ENCODE peak calls at places on chromosomes 13 and 19, in nine cellular contexts. U is CD4-positive, alpha-beta T cell; A is HCT116; N is hepatocyte; G is choroid plexus epithelial cell; I is heart right ventricle; B is BJ; W is B cell; O is fibroblast of mammary gland. T is an unnamed sample.

GRCh38 chr19:14369399-14370168 is 11.7 kb upstream of the ADGRE5 start:
- DNase-seq in G (no peak), O (peak), U (peak), I (peak), B (no peak), W (peak), A (no peak), N (no peak), T (no peak)

GRCh38 chr13:62320129-62320724 is 904.6 kb upstream of the PCDH20 start:
- DNase-seq in G (peak), O (peak), N (peak), B (no peak), W (no peak), U (no peak), A (peak), I (no peak), T (peak)

GRCh38 chr19:6752257-6753177 is 13.0 kb downstream of the TRIP10 start:
- DNase-seq in I (no peak), U (no peak), O (no peak), A (no peak), G (no peak), N (peak), W (no peak), B (no peak), T (no peak)

GRCh38 chr13:33322474-33322827 is 36.9 kb upstream of the STARD13 start:
- DNase-seq in I (peak), B (peak), W (no peak), A (no peak), O (peak), N (no peak), U (no peak), G (peak), T (no peak)

GRCh38 chr19:6413291-6413690 is 11.3 kb downstream of the KHSRP start:
- DNase-seq in O (no peak), A (no peak), W (no peak), U (no peak), N (no peak), B (no peak), G (no peak), I (no peak), T (peak)

GRCh38 chr19:45145270-45146189 is 15.3 kb downstream of the NKPD1 start:
- DNase-seq in N (no peak), G (no peak), B (no peak), W (no peak), I (no peak), O (no peak), A (no peak), U (no peak), T (no peak)

GRCh38 chr13:61339054-61339621 is 76.5 kb downstream of the PCDH20 start:
- DNase-seq in U (no peak), N (no peak), I (no peak), G (no peak), A (no peak), W (no peak), B (no peak), O (no peak), T (no peak)

GRCh38 chr13:99995503-99996176 is 14.1 kb downstream of the ZIC2 start:
- DNase-seq in W (peak), G (peak), U (no peak), O (no peak), A (no peak), N (no peak), B (no peak), I (no peak), T (no peak)

GRCh38 chr19:42606660-42607351 is 12.1 kb upstream of the CEACAM8 start:
- DNase-seq in O (peak), G (peak), N (peak), A (peak), B (no peak), I (no peak), U (no peak), W (peak), T (peak)

GRCh38 chr13:31556376-31556775 is 182.9 kb upstream of the RXFP2 start:
- DNase-seq in A (no peak), G (peak), N (no peak), O (peak), B (peak), W (no peak), I (no peak), U (no peak), T (no peak)

GRCh38 chr19:46303702-46304397 is 7.0 kb downstream of the HIF3A start:
- DNase-seq in A (peak), N (peak), W (no peak), O (peak), B (no peak), U (no peak), I (peak), G (peak), T (peak)

GRCh38 chr13:73058432-73058740 is 419 bp upstream of the KLF5 start:
- DNase-seq in G (no peak), I (no peak), O (no peak), B (no peak), N (no peak), U (no peak), A (no peak), W (no peak), T (no peak)
- TF ChIP-seq CTCF in G (no peak), I (no peak), O (no peak), B (no peak), N (no peak), U (no peak), A (no peak), W (no peak), T (no peak)

GRCh38 chr19:48085904-48086864 is 24.4 kb downstream of the PLA2G4C start:
- DNase-seq in N (no peak), W (no peak), A (no peak), U (no peak), I (no peak), G (no peak), B (no peak), O (no peak), T (no peak)
- TF ChIP-seq CTCF in N (no peak), W (no peak), A (no peak), U (no peak), I (no peak), G (peak), B (no peak), O (no peak), T (peak)

DNA sequence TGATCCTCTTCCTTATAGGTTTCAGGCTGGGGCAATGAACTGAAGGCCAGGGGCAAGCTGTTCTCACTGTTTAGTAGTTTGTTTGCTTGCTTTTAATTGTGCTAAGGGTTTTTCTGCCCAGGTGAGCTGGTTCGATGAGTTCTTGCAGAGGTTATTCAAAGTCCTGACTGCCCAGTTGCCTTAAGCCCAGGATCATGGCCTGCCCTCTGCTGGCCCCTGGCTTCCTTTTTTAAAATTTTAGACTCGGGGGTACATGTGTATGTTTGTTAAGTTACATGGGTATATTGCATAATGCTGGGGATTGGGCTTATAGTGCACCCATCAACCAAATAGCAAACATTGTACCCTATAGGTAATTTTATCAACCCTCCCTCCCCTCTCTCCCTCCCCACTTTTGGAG is 65.7 kb downstream of the ZNF536 start:
- DNase-seq in U (no peak), I (no peak), B (no peak), A (no peak), W (no peak), O (no peak), G (no peak), N (no peak), T (no peak)
- TF ChIP-seq CTCF in U (no peak), I (no peak), B (no peak), A (no peak), W (no peak), O (no peak), G (no peak), N (no peak), T (no peak)

GRCh38 chr13:27728271-27728670 is 64.0 kb upstream of the GSX1 start:
- DNase-seq in O (no peak), W (no peak), B (no peak), A (no peak), U (no peak), G (peak), I (no peak), N (no peak), T (no peak)
- TF ChIP-seq CTCF in O (no peak), W (no peak), B (no peak), A (no peak), U (no peak), G (no peak), I (no peak), N (peak), T (no peak)